ENCODE peak calls at places on chromosomes 3 and 15, in four cellular contexts. K is HepG2, A is GM12878, E is K562. R is an unnamed sample.

GRCh38 chr15:50816191-50816590 is 50.7 kb upstream of the SPPL2A start:
- DNase-seq in K (no peak), A (no peak), E (no peak), R (no peak)

GRCh38 chr3:67937498-67938118 is 283.2 kb upstream of the SUCLG2 start:
- DNase-seq in K (no peak), A (no peak), E (no peak), R (no peak)

GRCh38 chr15:77966540-77967290 is 110.8 kb downstream of the TBC1D2B start:
- DNase-seq in K (peak; percentile 32), A (no peak), E (peak; percentile 66), R (peak; percentile 38)

GRCh38 chr3:126269360-126269759 is 87.8 kb downstream of the KLF15 start:
- DNase-seq in K (no peak), A (no peak), E (peak; percentile 28), R (no peak)

GRCh38 chr15:79724312-79724711 is 172.5 kb downstream of the MTHFS start:
- DNase-seq in K (no peak), A (no peak), E (no peak), R (no peak)

GRCh38 chr3:49133226-49133951 is 539 bp upstream of the LAMB2 start:
- DNase-seq in K (peak; percentile 80), A (no peak), E (peak; percentile 80), R (peak; percentile 74)

GRCh38 chr3:49269443-49269842 is 7.6 kb downstream of the C3orf62 start:
- DNase-seq in K (no peak), A (no peak), E (no peak), R (no peak)

GRCh38 chr3:9881440-9881839 is 1.4 kb upstream of the CIDEC start:
- DNase-seq in K (no peak), A (no peak), E (no peak), R (no peak)

GRCh38 chr3:158709666-158710083 is 22.6 kb downstream of the RARRES1 start:
- DNase-seq in K (no peak), A (no peak), E (no peak), R (no peak)

GRCh38 chr3:58005662-58006061 is 2.6 kb upstream of the FLNB start:
- DNase-seq in K (peak; percentile 74), A (no peak), E (no peak), R (no peak)

GRCh38 chr3:49377483-49377882 is 19.3 kb upstream of the GPX1 start:
- DNase-seq in K (no peak), A (peak; percentile 42), E (no peak), R (no peak)

GRCh38 chr3:25293736-25294135 is 134.3 kb upstream of the RARB start:
- DNase-seq in K (no peak), A (no peak), E (no peak), R (no peak)

GRCh38 chr3:146638718-146639117 is 33.6 kb upstream of the PLSCR5 start:
- DNase-seq in K (no peak), A (no peak), E (no peak), R (no peak)

GRCh38 chr3:105431171-105431570 is 64.5 kb downstream of the ALCAM start:
- DNase-seq in K (no peak), A (no peak), E (no peak), R (no peak)

DNA sequence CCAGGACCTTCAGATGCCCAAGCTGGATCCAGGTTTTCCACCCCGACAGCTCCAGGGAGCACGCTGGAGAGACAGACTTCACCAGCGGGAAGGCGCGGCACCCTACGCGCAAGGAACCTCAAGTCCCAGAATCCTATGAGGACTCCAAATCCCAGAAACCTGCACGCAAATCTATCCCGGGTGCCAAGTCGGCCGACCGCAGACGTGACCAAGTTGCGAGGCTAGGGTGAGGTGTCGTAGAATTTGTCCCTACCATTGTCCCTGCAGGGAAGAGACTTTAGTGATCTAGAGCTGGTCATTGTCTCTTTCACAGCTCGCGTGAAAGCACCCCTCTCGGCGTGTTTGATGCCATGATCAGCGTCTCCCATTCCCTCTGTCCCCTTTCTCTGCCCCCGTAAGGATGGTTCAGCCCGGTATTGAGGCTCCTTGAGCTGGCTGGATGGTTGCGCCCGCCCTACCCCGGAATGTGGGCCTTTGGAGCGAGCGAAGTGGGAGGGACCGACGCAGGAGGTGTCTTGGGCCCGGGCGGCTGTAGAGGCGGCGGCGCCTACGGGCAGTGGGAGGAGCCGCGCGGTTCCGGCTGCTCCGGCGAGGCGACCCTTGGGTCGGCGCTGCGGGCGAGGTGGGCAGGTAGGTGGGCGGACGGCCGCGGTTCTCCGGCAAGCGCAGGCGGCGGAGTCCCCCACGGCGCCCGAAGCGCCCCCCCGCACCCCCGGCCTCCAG is at the start of gene PRKCI:
- DNase-seq in K (peak; percentile 89), A (peak; percentile 79), E (peak; percentile 95), R (peak; percentile 97)
- TF ChIP-seq POLR2A in K (peak; percentile 72), A (peak; percentile 85), E (peak; percentile 77), R (peak; percentile 65)

GRCh38 chr3:130950641-130951040 is 56.8 kb downstream of the ATP2C1 start:
- DNase-seq in K (no peak), A (no peak), E (no peak), R (no peak)
- TF ChIP-seq SP1 in K (no peak), A (no peak), E (no peak), R (no peak)

GRCh38 chr3:106810461-106810733 is 566.8 kb upstream of the CCDC54 start:
- DNase-seq in K (no peak), A (no peak), E (no peak), R (no peak)
- TF ChIP-seq ZBTB33 in K (no peak), A (no peak), E (no peak), R (no peak)

DNA sequence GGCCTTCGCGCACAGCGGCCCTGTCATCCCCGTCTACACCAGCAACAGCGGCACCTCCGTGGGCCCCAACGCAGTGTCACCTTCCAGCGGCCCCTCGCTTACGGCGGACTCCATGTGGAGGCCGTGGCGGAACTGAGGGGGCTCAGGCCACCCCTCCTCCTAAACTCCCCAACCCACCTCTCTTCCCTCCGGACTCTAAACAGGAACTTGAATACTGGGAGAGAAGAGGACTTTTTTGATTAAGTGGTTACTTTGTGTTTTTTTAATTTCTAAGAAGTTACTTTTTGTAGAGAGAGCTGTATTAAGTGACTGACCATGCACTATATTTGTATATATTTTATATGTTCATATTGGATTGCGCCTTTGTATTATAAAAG is 2.1 kb downstream of the HES1 start:
- DNase-seq in K (no peak), A (no peak), E (no peak), R (no peak)
- TF ChIP-seq POLR2A in K (no peak), A (no peak), E (no peak), R (no peak)

GRCh38 chr3:114035896-114036295 is 20.4 kb downstream of the CCDC191 start:
- DNase-seq in K (no peak), A (no peak), E (no peak), R (no peak)

GRCh38 chr3:114035146-114035545 is 21.2 kb downstream of the CCDC191 start:
- DNase-seq in K (no peak), A (no peak), E (no peak), R (no peak)

DNA sequence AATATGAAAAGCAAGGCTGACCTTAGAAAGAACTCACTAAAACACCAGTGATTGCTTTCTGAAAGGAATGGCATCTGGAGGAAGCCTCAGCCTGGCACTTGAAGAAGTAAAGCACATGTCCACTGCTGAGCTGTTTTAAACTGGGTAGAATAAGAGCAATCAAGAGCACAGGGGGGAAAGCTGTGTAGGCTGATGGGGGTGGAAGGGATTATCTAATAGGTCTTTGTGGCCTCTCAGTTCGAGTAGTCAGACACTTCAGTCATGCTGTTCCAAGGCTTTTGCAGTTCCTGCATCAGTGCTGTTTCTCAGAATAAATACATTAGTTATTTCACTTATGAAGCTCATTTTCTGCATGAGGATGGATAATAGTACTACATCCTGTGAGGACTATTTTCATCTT is 22.6 kb downstream of the CCDC191 start:
- DNase-seq in K (no peak), A (no peak), E (no peak), R (no peak)
- TF ChIP-seq SP1 in K (no peak), A (no peak), E (no peak), R (no peak)

GRCh38 chr3:28791713-28792255 is 443.2 kb upstream of the AZI2 start:
- DNase-seq in K (no peak), A (no peak), E (no peak), R (no peak)
- TF ChIP-seq ZBTB33 in K (no peak), A (no peak), E (no peak), R (no peak)

GRCh38 chr3:177820683-177821316 is 623.5 kb upstream of the TBL1XR1 start:
- DNase-seq in K (no peak), A (peak; percentile 4), E (no peak), R (no peak)
- TF ChIP-seq POLR2A in K (no peak), A (no peak), E (no peak), R (no peak)

DNA sequence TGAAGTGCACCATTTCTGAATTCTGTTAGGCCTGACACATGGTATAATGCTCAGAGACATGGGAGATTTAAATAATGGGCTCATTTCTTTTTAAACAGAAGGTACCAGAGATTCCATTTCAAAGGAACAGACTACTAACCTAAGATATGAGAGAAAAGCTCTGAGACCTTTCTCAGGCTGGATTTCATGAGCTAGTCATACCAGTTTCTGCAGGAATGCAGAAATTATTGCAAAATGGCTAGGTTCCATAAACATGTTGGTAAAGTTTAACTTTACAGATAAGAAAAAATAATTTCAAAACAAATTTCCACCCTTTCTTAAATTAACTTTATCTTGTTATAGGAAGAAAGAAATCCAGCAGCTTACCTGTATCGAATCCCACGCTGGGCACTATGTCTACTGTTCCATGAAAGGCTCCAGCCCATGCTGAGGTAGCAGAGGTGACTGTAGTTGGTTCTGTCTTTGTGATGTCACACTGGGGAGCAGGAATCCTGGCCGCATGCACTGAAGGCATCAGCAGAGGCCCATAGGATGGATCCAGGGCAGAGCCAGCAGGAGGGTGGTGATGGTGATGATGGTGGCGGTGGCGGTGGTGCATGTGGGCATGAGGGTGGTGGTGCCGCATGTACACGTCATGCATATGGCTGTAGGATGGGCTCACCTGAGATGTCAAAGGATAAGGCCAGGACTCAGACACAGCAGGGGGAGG is 22.6 kb downstream of the VGLL3 start:
- DNase-seq in K (no peak), A (no peak), E (no peak), R (no peak)
- TF ChIP-seq SP1 in K (no peak), A (no peak), E (no peak), R (no peak)